ENCODE peak calls at places on chromosomes 16 and 17, in ten cellular contexts. One of them, this sample, is unnamed.

GRCh38 chr17:60601443-60602384 is 1.7 kb downstream of the PPM1D start:
- DNase-seq in EL: peak; percentile 83
- DNase-seq in NCI-H748 treated with DMSO at 0.1 percent for 48 hours: peak; percentile 83
- DNase-seq in BJ: no peak
- DNase-seq in activated gamma-delta T cell treated with anti-CD3 and anti-CD28 coated beads, Interleukin-2, amount 50 U/mL, for 16 hours: no peak
- DNase-seq in AG09309: peak; percentile 32
- DNase-seq in T-cell: no peak
- DNase-seq in activated B cell treated with CpG ODN at 0.5 μM for 24 hours: no peak
- DNase-seq in BE2C: peak; percentile 61
- DNase-seq in activated CD4-positive, alpha-beta memory T cell treated with anti-CD3 and anti-CD28 coated beads, Interleukin-2, amount 10 ng/mL, durations not matched to agents 7 days and 5 days: peak; percentile 38
- DNase-seq in this sample: no peak

GRCh38 chr17:69898606-69899005 is 176.4 kb upstream of the KCNJ16 start:
- DNase-seq in activated gamma-delta T cell treated with anti-CD3 and anti-CD28 coated beads, Interleukin-2, amount 50 U/mL, for 16 hours: no peak
- DNase-seq in BE2C: no peak
- DNase-seq in AG09309: no peak
- DNase-seq in BJ: no peak
- DNase-seq in NCI-H748 treated with DMSO at 0.1 percent for 48 hours: no peak
- DNase-seq in EL: no peak
- DNase-seq in activated B cell treated with CpG ODN at 0.5 μM for 24 hours: no peak
- DNase-seq in activated CD4-positive, alpha-beta memory T cell treated with anti-CD3 and anti-CD28 coated beads, Interleukin-2, amount 10 ng/mL, durations not matched to agents 7 days and 5 days: no peak
- DNase-seq in T-cell: no peak
- DNase-seq in this sample: no peak

GRCh38 chr16:66695935-66696668 is 441 bp downstream of the CMTM4 start:
- DNase-seq in BE2C: peak; percentile 14
- DNase-seq in activated CD4-positive, alpha-beta memory T cell treated with anti-CD3 and anti-CD28 coated beads, Interleukin-2, amount 10 ng/mL, durations not matched to agents 7 days and 5 days: peak; percentile 21
- DNase-seq in AG09309: no peak
- DNase-seq in activated gamma-delta T cell treated with anti-CD3 and anti-CD28 coated beads, Interleukin-2, amount 50 U/mL, for 16 hours: no peak
- DNase-seq in BJ: no peak
- DNase-seq in activated B cell treated with CpG ODN at 0.5 μM for 24 hours: peak; percentile 18
- DNase-seq in NCI-H748 treated with DMSO at 0.1 percent for 48 hours: no peak
- DNase-seq in EL: no peak
- DNase-seq in T-cell: no peak
- DNase-seq in this sample: no peak

GRCh38 chr16:53814791-53815190 is 110.8 kb downstream of the FTO start:
- DNase-seq in AG09309: no peak
- DNase-seq in BE2C: no peak
- DNase-seq in EL: no peak
- DNase-seq in T-cell: no peak
- DNase-seq in NCI-H748 treated with DMSO at 0.1 percent for 48 hours: no peak
- DNase-seq in activated B cell treated with CpG ODN at 0.5 μM for 24 hours: no peak
- DNase-seq in BJ: no peak
- DNase-seq in activated gamma-delta T cell treated with anti-CD3 and anti-CD28 coated beads, Interleukin-2, amount 50 U/mL, for 16 hours: no peak
- DNase-seq in activated CD4-positive, alpha-beta memory T cell treated with anti-CD3 and anti-CD28 coated beads, Interleukin-2, amount 10 ng/mL, durations not matched to agents 7 days and 5 days: no peak
- DNase-seq in this sample: no peak

GRCh38 chr16:3187798-3188674 is at the start of gene OR1F1:
- DNase-seq in NCI-H748 treated with DMSO at 0.1 percent for 48 hours: peak; percentile 54
- DNase-seq in BJ: no peak
- DNase-seq in activated CD4-positive, alpha-beta memory T cell treated with anti-CD3 and anti-CD28 coated beads, Interleukin-2, amount 10 ng/mL, durations not matched to agents 7 days and 5 days: peak; percentile 76
- DNase-seq in T-cell: peak; percentile 65
- DNase-seq in activated gamma-delta T cell treated with anti-CD3 and anti-CD28 coated beads, Interleukin-2, amount 50 U/mL, for 16 hours: no peak
- DNase-seq in activated B cell treated with CpG ODN at 0.5 μM for 24 hours: no peak
- DNase-seq in EL: peak; percentile 78
- DNase-seq in AG09309: no peak
- DNase-seq in BE2C: peak; percentile 70
- DNase-seq in this sample: no peak

GRCh38 chr16:69890114-69890890 is 60.8 kb upstream of the CLEC18A start:
- DNase-seq in BJ: peak; percentile 44
- DNase-seq in T-cell: no peak
- DNase-seq in activated CD4-positive, alpha-beta memory T cell treated with anti-CD3 and anti-CD28 coated beads, Interleukin-2, amount 10 ng/mL, durations not matched to agents 7 days and 5 days: no peak
- DNase-seq in BE2C: peak; percentile 84
- DNase-seq in activated gamma-delta T cell treated with anti-CD3 and anti-CD28 coated beads, Interleukin-2, amount 50 U/mL, for 16 hours: no peak
- DNase-seq in AG09309: no peak
- DNase-seq in activated B cell treated with CpG ODN at 0.5 μM for 24 hours: no peak
- DNase-seq in EL: peak; percentile 18
- DNase-seq in NCI-H748 treated with DMSO at 0.1 percent for 48 hours: peak; percentile 95
- DNase-seq in this sample: peak; percentile 55

GRCh38 chr17:36807496-36808180 is 129.6 kb upstream of the LHX1 start:
- DNase-seq in activated CD4-positive, alpha-beta memory T cell treated with anti-CD3 and anti-CD28 coated beads, Interleukin-2, amount 10 ng/mL, durations not matched to agents 7 days and 5 days: no peak
- DNase-seq in activated gamma-delta T cell treated with anti-CD3 and anti-CD28 coated beads, Interleukin-2, amount 50 U/mL, for 16 hours: no peak
- DNase-seq in AG09309: no peak
- DNase-seq in BJ: no peak
- DNase-seq in NCI-H748 treated with DMSO at 0.1 percent for 48 hours: no peak
- DNase-seq in activated B cell treated with CpG ODN at 0.5 μM for 24 hours: no peak
- DNase-seq in EL: no peak
- DNase-seq in BE2C: no peak
- DNase-seq in T-cell: no peak
- DNase-seq in this sample: no peak

GRCh38 chr17:53278466-53278865 is 544.3 kb upstream of the KIF2B start:
- DNase-seq in BE2C: no peak
- DNase-seq in activated B cell treated with CpG ODN at 0.5 μM for 24 hours: no peak
- DNase-seq in EL: no peak
- DNase-seq in AG09309: no peak
- DNase-seq in BJ: no peak
- DNase-seq in activated gamma-delta T cell treated with anti-CD3 and anti-CD28 coated beads, Interleukin-2, amount 50 U/mL, for 16 hours: no peak
- DNase-seq in T-cell: no peak
- DNase-seq in activated CD4-positive, alpha-beta memory T cell treated with anti-CD3 and anti-CD28 coated beads, Interleukin-2, amount 10 ng/mL, durations not matched to agents 7 days and 5 days: no peak
- DNase-seq in NCI-H748 treated with DMSO at 0.1 percent for 48 hours: no peak
- DNase-seq in this sample: no peak

GRCh38 chr17:40063034-40063765 is 435 bp downstream of the THRA start:
- DNase-seq in EL: no peak
- DNase-seq in BJ: no peak
- DNase-seq in activated B cell treated with CpG ODN at 0.5 μM for 24 hours: no peak
- DNase-seq in activated gamma-delta T cell treated with anti-CD3 and anti-CD28 coated beads, Interleukin-2, amount 50 U/mL, for 16 hours: no peak
- DNase-seq in BE2C: peak; percentile 31
- DNase-seq in T-cell: no peak
- DNase-seq in NCI-H748 treated with DMSO at 0.1 percent for 48 hours: no peak
- DNase-seq in activated CD4-positive, alpha-beta memory T cell treated with anti-CD3 and anti-CD28 coated beads, Interleukin-2, amount 10 ng/mL, durations not matched to agents 7 days and 5 days: peak; percentile 28
- DNase-seq in AG09309: no peak
- DNase-seq in this sample: no peak

GRCh38 chr16:86050591-86051375 is 151.8 kb downstream of the IRF8 start:
- DNase-seq in EL: no peak
- DNase-seq in activated B cell treated with CpG ODN at 0.5 μM for 24 hours: no peak
- DNase-seq in NCI-H748 treated with DMSO at 0.1 percent for 48 hours: no peak
- DNase-seq in activated CD4-positive, alpha-beta memory T cell treated with anti-CD3 and anti-CD28 coated beads, Interleukin-2, amount 10 ng/mL, durations not matched to agents 7 days and 5 days: no peak
- DNase-seq in AG09309: no peak
- DNase-seq in activated gamma-delta T cell treated with anti-CD3 and anti-CD28 coated beads, Interleukin-2, amount 50 U/mL, for 16 hours: no peak
- DNase-seq in BE2C: no peak
- DNase-seq in T-cell: no peak
- DNase-seq in BJ: no peak
- DNase-seq in this sample: no peak

GRCh38 chr17:2250140-2251095 is 53.2 kb downstream of the SMG6 start:
- DNase-seq in NCI-H748 treated with DMSO at 0.1 percent for 48 hours: no peak
- DNase-seq in activated CD4-positive, alpha-beta memory T cell treated with anti-CD3 and anti-CD28 coated beads, Interleukin-2, amount 10 ng/mL, durations not matched to agents 7 days and 5 days: peak; percentile 50
- DNase-seq in EL: peak; percentile 90
- DNase-seq in activated gamma-delta T cell treated with anti-CD3 and anti-CD28 coated beads, Interleukin-2, amount 50 U/mL, for 16 hours: no peak
- DNase-seq in T-cell: peak; percentile 59
- DNase-seq in BE2C: no peak
- DNase-seq in BJ: no peak
- DNase-seq in activated B cell treated with CpG ODN at 0.5 μM for 24 hours: no peak
- DNase-seq in AG09309: no peak
- DNase-seq in this sample: no peak

This sample was measured in GM04504.